ENCODE peak calls at places on chromosomes 13 and 19, in five cellular contexts. U is HT1080; P is IMR-90; G is activated CD4-positive, alpha-beta T cell treated with anti-CD3 and anti-CD28 coated beads, Interleukin-2, amount 10 ng/mL, durations not matched to agents 7 days and 5 days; R is CD8-positive, alpha-beta T cell. Y is an unnamed sample.

GRCh38 chr13:40390290-40391008 is 276.0 kb downstream of the FOXO1 start:
- DNase-seq in U (no peak), P (no peak), G (no peak), R (no peak), Y (no peak)

GRCh38 chr19:35288331-35288730 is 3.6 kb upstream of the MAG start:
- DNase-seq in U (no peak), P (no peak), G (no peak), R (no peak), Y (no peak)

GRCh38 chr19:45785097-45785496 is 2.8 kb upstream of the DMPK start:
- DNase-seq in U (no peak), P (no peak), G (no peak), R (no peak), Y (no peak)

GRCh38 chr19:13557756-13558398 is 51.6 kb upstream of the CACNA1A start:
- DNase-seq in U (no peak), P (no peak), G (no peak), R (no peak), Y (no peak)

GRCh38 chr19:15379083-15379995 is at the start of gene AKAP8:
- DNase-seq in U (peak), P (peak), G (peak), R (peak), Y (peak)

GRCh38 chr19:23872282-23872919 is 42.3 kb upstream of the ZNF726 start:
- DNase-seq in U (no peak), P (no peak), G (no peak), R (no peak), Y (no peak)

GRCh38 chr19:5000120-5000611 is 31.3 kb downstream of the KDM4B start:
- DNase-seq in U (no peak), P (no peak), G (no peak), R (no peak), Y (no peak)

GRCh38 chr13:29845440-29846056 is 4.9 kb downstream of the UBL3 start:
- DNase-seq in U (no peak), P (peak), G (no peak), R (no peak), Y (no peak)

Y was measured in stimulated activated naive CD4-positive, alpha-beta T cell.